ENCODE peak calls at places on chromosome 22, in six cellular contexts. H, M, L, V, R and D are unnamed samples.

GRCh38 chr22:49192857-49193250 is 634.8 kb downstream of the BRD1 start:
- DNase-seq in H (no peak), M (no peak), L (no peak), V (no peak), R (no peak), D (no peak)

GRCh38 chr22:27492566-27493201 is 308.9 kb downstream of the MN1 start:
- DNase-seq in H (no peak), M (no peak), L (no peak), V (no peak), R (no peak), D (no peak)

GRCh38 chr22:32480238-32480637 is 5.6 kb downstream of the FBXO7 start:
- DNase-seq in H (no peak), M (no peak), L (no peak), V (no peak), R (no peak), D (no peak)

GRCh38 chr22:26330971-26331625 is 98.0 kb upstream of the ASPHD2 start:
- DNase-seq in H (peak), M (peak), L (no peak), V (peak), R (peak), D (peak)

GRCh38 chr22:35629406-35630234 is 12.5 kb upstream of the MB start:
- DNase-seq in H (peak), M (no peak), L (peak), V (peak), R (peak), D (no peak)

GRCh38 chr22:29751139-29751538 is 15.7 kb downstream of the ZMAT5 start:
- DNase-seq in H (peak), M (no peak), L (no peak), V (no peak), R (peak), D (no peak)

GRCh38 chr22:23107487-23108323 is 34.1 kb downstream of the RSPH14 start:
- DNase-seq in H (no peak), M (no peak), L (no peak), V (no peak), R (no peak), D (no peak)

GRCh38 chr22:42608481-42609361 is 6.0 kb downstream of the POLDIP3 start:
- DNase-seq in H (peak), M (no peak), L (no peak), V (no peak), R (peak), D (no peak)

DNA sequence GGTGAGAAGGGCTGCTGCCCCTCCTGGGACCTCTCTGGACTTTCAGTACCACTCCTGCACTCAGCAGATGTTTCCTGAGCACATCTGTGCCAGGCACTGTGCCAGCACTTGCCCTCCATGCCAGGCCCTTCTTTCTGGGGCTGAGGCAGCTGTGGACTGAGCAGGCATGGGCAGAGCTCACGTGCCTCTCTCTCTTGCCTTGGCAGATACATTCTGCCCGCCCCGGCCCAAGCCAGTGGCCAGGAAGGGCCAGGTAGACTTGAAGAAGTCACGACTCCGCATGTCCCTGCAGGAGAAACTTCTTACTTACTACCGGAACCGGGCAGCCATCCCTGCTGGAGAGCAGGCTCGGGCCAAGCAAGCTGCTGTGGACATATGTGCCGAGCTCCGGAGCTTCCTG is 8.3 kb upstream of the ATF4 start:
- DNase-seq in H (no peak), M (no peak), L (no peak), V (no peak), R (no peak), D (no peak)
- TF ChIP-seq CTCF in H (no peak), M (no peak), L (no peak), V (no peak), R (no peak), D (no peak)

DNA sequence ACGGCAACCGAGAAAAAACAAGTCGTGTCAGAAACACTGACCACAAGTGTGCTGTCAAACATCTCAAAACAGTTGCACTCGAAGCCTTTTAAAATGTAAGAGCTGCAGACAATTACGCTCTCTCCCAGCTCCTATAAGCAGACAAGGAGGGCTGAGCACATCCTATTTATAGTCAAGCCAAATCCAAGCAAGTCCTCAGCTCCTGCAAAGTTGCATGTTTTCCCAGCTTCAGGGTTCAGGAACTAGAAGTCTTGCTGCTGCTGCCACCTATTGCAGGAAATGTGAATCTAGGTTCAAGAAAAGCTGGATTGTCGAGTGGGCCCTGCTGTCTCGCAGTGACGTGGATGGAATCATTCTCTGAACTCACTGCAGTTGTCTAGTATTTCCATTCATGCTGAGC is 15.5 kb downstream of the EFCAB6 start:
- DNase-seq in H (peak), M (peak), L (peak), V (no peak), R (peak), D (no peak)
- TF ChIP-seq CTCF in H (peak), M (no peak), L (peak), V (no peak), R (peak), D (peak)

GRCh38 chr22:37930952-37931440 is 22.4 kb downstream of the C22orf23 start:
- DNase-seq in H (no peak), M (no peak), L (no peak), V (no peak), R (no peak), D (no peak)
- TF ChIP-seq CTCF in H (no peak), M (no peak), L (no peak), V (peak), R (no peak), D (no peak)

GRCh38 chr22:50728523-50728931 is 9.5 kb upstream of the ACR start:
- DNase-seq in H (no peak), M (no peak), L (no peak), V (no peak), R (no peak), D (no peak)

GRCh38 chr22:50725597-50725996 is 12.4 kb upstream of the ACR start:
- DNase-seq in H (no peak), M (no peak), L (no peak), V (no peak), R (no peak), D (no peak)

GRCh38 chr22:50727678-50728522 is 10.1 kb upstream of the ACR start:
- DNase-seq in H (no peak), M (no peak), L (no peak), V (no peak), R (no peak), D (no peak)

GRCh38 chr22:50724616-50725015 is 13.4 kb upstream of the ACR start:
- DNase-seq in H (no peak), M (no peak), L (no peak), V (no peak), R (no peak), D (no peak)

DNA sequence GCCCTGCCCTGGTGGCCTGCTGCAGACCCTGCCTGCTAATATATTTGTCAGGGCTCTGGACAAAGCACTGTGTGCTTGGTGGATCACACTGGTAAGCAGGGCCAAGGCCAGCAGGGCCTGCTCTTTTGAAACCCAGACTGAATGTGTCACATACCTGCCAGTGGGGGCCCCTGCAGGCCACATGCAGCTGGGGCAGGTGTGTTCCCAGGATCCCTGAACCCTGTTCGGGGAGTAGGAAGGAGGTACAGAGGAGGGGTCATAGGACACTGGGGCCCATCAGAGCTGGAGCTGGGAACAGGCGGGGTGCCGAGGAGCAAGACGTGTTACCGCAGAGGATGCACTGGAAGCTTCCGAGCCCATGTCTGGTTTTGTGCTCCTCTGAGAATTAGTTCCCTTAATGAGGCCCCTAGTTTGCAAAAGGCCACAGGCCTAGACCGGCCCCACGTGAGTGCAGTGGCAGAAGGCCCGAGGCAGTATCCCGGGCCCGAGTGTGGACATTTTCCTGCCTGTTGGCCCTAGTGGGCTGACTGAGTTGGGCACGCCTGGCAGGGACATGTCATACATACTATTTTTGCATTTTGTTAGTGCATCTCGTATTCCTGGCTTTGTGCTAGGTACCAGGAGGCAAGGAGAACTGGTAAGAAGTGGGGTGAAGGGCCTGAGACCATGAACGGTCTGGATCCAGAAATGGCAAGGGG is 11.2 kb upstream of the ACR start:
- DNase-seq in H (no peak), M (no peak), L (no peak), V (no peak), R (no peak), D (no peak)
- TF ChIP-seq CTCF in H (no peak), M (no peak), L (no peak), V (no peak), R (no peak), D (no peak)